ENCODE peak calls at places on chromosome X, in six cellular contexts. Y is mucosa of descending colon, M is adrenal gland, U is lung, G is neural progenitor cell, T is upper lobe of right lung. I is an unnamed sample.

GRCh38 chrX:13470680-13470967 is 98.8 kb upstream of the EGFL6 start:
- DNase-seq in T (no peak), U (no peak), G (peak; percentile 46), Y (no peak), M (no peak), I (no peak)

GRCh38 chrX:41300758-41301437 is 33.1 kb upstream of the DDX3X start:
- DNase-seq in Y (no peak), M (peak; percentile 22), T (no peak), U (no peak), G (no peak), I (no peak)

GRCh38 chrX:130909469-130910136 is 6.6 kb upstream of the ENOX2 start:
- DNase-seq in G (no peak), M (no peak), T (no peak), Y (no peak), U (no peak), I (no peak)

GRCh38 chrX:76183289-76184057 is 10.6 kb downstream of the PBDC1 start:
- DNase-seq in G (no peak), M (no peak), U (no peak), Y (no peak), T (no peak), I (peak; percentile 35)

GRCh38 chrX:12709047-12709446 is 82.2 kb upstream of the PRPS2 start:
- DNase-seq in G (peak; percentile 41), M (no peak), Y (peak; percentile 25), U (no peak), T (no peak), I (no peak)

GRCh38 chrX:115467961-115468360 is 93.0 kb upstream of the PLS3 start:
- DNase-seq in T (no peak), M (no peak), U (no peak), G (no peak), Y (no peak), I (no peak)

GRCh38 chrX:18676050-18676449 is 4.1 kb upstream of the RS1 start:
- DNase-seq in M (no peak), Y (no peak), U (no peak), T (no peak), G (no peak), I (no peak)

GRCh38 chrX:36562986-36563385 is 445.2 kb upstream of the FAM47C start:
- DNase-seq in Y (no peak), T (no peak), M (no peak), G (no peak), U (no peak), I (no peak)

GRCh38 chrX:153775631-153776595 is 4.9 kb upstream of the SRPK3 start:
- DNase-seq in M (no peak), Y (peak; percentile 12), U (no peak), G (no peak), T (peak; percentile 32), I (no peak)

GRCh38 chrX:51853251-51853650 is 40.2 kb upstream of the MAGED1 start:
- DNase-seq in T (no peak), M (no peak), G (peak; percentile 26), U (no peak), Y (no peak), I (no peak)

GRCh38 chrX:38798956-38799355 is 2.3 kb upstream of the MID1IP1 start:
- DNase-seq in Y (no peak), M (no peak), T (no peak), U (no peak), G (no peak), I (no peak)

GRCh38 chrX:152897216-152898144 is at the start of gene ZNF185:
- DNase-seq in M (peak; percentile 65), T (peak; percentile 87), G (peak; percentile 89), U (peak; percentile 68), Y (peak; percentile 64), I (no peak)

GRCh38 chrX:308821-309520 is 9.6 kb downstream of the GTPBP6 start:
- DNase-seq in T (peak; percentile 43), U (no peak), M (no peak), G (no peak), Y (peak; percentile 18), I (no peak)

GRCh38 chrX:108811891-108812290 is 75.5 kb upstream of the IRS4 start:
- DNase-seq in Y (no peak), M (no peak), G (peak; percentile 23), T (no peak), U (no peak), I (no peak)

GRCh38 chrX:123859409-123859827 is 435 bp upstream of the XIAP start:
- DNase-seq in T (no peak), U (no peak), Y (no peak), M (no peak), G (no peak), I (no peak)

GRCh38 chrX:3950373-3950772 is 236.9 kb upstream of the PRKX start:
- DNase-seq in G (no peak), T (no peak), M (no peak), Y (no peak), U (no peak), I (no peak)

GRCh38 chrX:95055991-95056390 is 1382.0 kb downstream of the FAM133A start:
- DNase-seq in T (no peak), Y (no peak), U (no peak), G (no peak), M (no peak), I (no peak)

GRCh38 chrX:1481636-1482529 is 29.2 kb upstream of the ASMTL start:
- DNase-seq in T (peak; percentile 71), G (peak; percentile 62), Y (peak; percentile 51), M (peak; percentile 58), U (peak; percentile 63), I (peak; percentile 56)
- H3K4me3 ChIP-seq in T (peak overlapping the region; percentile 19), G (peak overlapping the region; percentile 31), Y (no peak overlapping the region), M (no peak overlapping the region), U (no peak overlapping the region), I (peak overlapping the region; percentile 24)

GRCh38 chrX:120308959-120309872 is 2.0 kb downstream of the TMEM255A start:
- DNase-seq in T (peak; percentile 82), Y (peak; percentile 62), M (peak; percentile 63), U (peak; percentile 62), G (peak; percentile 82), I (peak; percentile 22)
- H3K4me3 ChIP-seq in T (peak overlapping the region; percentile 36), Y (no peak overlapping the region), M (no peak overlapping the region), U (peak overlapping the region; percentile 26), G (peak overlapping the region; percentile 47), I (peak overlapping the region; percentile 33)

DNA sequence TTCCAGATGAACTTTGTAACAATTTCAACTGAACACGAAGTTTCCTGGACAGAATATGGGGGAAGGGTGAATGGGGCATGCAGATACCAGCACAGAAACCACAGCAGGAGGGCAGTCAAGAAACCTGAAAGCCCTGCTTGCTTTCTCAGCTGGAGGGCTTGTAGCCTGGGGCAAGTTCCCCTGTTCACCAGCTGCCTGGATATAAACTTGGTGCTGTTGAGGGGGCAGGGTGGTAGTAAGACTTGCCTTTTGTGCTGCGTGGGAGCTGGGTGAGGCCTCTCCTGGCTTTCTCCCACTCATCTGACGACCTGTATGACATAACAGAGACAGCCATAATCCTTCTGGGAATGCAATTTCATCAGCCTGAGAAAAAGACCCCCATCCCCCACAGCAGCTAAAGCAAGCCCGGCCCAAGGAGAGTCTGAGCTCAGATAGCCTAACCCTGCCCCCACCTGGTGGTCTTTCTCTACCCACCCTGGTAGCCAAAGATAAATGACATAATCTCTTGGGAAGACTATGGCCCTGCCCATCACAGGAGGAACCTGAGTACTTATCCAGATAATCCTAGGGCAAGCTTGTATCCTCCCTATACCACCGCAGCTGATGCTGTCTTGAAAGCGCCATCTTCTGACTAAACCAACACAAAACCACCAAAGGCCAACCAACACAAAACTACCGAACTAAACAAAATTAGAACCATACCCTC is 234.3 kb downstream of the LAS1L start:
- DNase-seq in Y (no peak), M (no peak), G (peak; percentile 63), T (no peak), U (no peak), I (no peak)
- H3K4me3 ChIP-seq in Y (no peak overlapping the region), M (no peak overlapping the region), G (no peak overlapping the region), T (no peak overlapping the region), U (no peak overlapping the region), I (no peak overlapping the region)

GRCh38 chrX:101219840-101220191 is 230 bp downstream of the DRP2 start:
- DNase-seq in U (no peak), G (peak; percentile 20), T (no peak), Y (no peak), M (no peak), I (peak; percentile 39)
- H3K4me3 ChIP-seq in U (no peak overlapping the region), G (no peak overlapping the region), T (no peak overlapping the region), Y (no peak overlapping the region), M (no peak overlapping the region), I (peak overlapping the region; percentile 33)

I was measured in skeletal muscle cell.